ENCODE peak calls at places on chromosomes 13 and 19, in ten cellular contexts. T is fibroblast of the aortic adventitia, U is PC-3, A is lower leg skin, H is heart right ventricle, M is fibroblast of pulmonary artery, E is B cell, Z is esophagus muscularis mucosa, X is omental fat pad, L is mesothelial cell of epicardium. B is an unnamed sample.

GRCh38 chr13:45798851-45799250 is 52.7 kb downstream of the SIAH3 start:
- DNase-seq in T (no peak), U (no peak), A (no peak), H (no peak), M (no peak), E (no peak), Z (no peak), X (no peak), L (no peak), B (no peak)

GRCh38 chr13:44393391-44393790 is 19.8 kb downstream of the SERP2 start:
- DNase-seq in T (no peak), U (no peak), A (no peak), H (no peak), M (no peak), E (no peak), Z (no peak), X (no peak), L (no peak), B (no peak)

GRCh38 chr19:46503848-46504453 is 8.3 kb upstream of the PNMA8B start:
- DNase-seq in T (no peak), U (no peak), A (no peak), H (no peak), M (no peak), E (no peak), Z (no peak), X (no peak), L (no peak), B (no peak)

GRCh38 chr13:66506979-66507378 is 723.2 kb downstream of the PCDH9 start:
- DNase-seq in T (no peak), U (no peak), A (no peak), H (no peak), M (no peak), E (no peak), Z (no peak), X (no peak), L (no peak), B (no peak)

GRCh38 chr19:14369399-14370168 is 11.7 kb upstream of the ADGRE5 start:
- DNase-seq in T (peak), U (no peak), A (no peak), H (no peak), M (peak), E (peak), Z (no peak), X (no peak), L (no peak), B (no peak)

GRCh38 chr13:93963266-93964131 is 516.0 kb downstream of the DCT start:
- DNase-seq in T (peak), U (peak), A (no peak), H (no peak), M (peak), E (no peak), Z (no peak), X (no peak), L (no peak), B (no peak)

GRCh38 chr19:45994456-45994988 is 745 bp upstream of the CCDC61 start:
- DNase-seq in T (no peak), U (no peak), A (no peak), H (no peak), M (peak), E (no peak), Z (no peak), X (no peak), L (no peak), B (no peak)

GRCh38 chr13:34959489-34959888 is 17.4 kb downstream of the NBEA start:
- DNase-seq in T (no peak), U (no peak), A (no peak), H (no peak), M (no peak), E (no peak), Z (no peak), X (no peak), L (no peak), B (no peak)

GRCh38 chr13:77859450-77859849 is 59.2 kb downstream of the EDNRB start:
- DNase-seq in T (peak), U (no peak), A (no peak), H (no peak), M (peak), E (no peak), Z (no peak), X (no peak), L (no peak), B (no peak)

GRCh38 chr19:43634516-43634876 is 5.2 kb downstream of the CADM4 start:
- DNase-seq in T (no peak), U (no peak), A (no peak), H (no peak), M (no peak), E (no peak), Z (no peak), X (no peak), L (no peak), B (no peak)

GRCh38 chr19:33797821-33798633 is 1.4 kb downstream of the KCTD15 start:
- DNase-seq in T (no peak), U (no peak), A (no peak), H (peak), M (peak), E (no peak), Z (no peak), X (no peak), L (no peak), B (no peak)

GRCh38 chr19:1081301-1082164 is 13.6 kb downstream of the POLR2E start:
- DNase-seq in T (no peak), U (no peak), A (no peak), H (peak), M (no peak), E (no peak), Z (no peak), X (no peak), L (no peak), B (no peak)

GRCh38 chr13:47005761-47006414 is 109.0 kb upstream of the HTR2A start:
- DNase-seq in T (no peak), U (peak), A (no peak), H (no peak), M (no peak), E (no peak), Z (no peak), X (no peak), L (no peak), B (no peak)

GRCh38 chr13:109745060-109745459 is 41.3 kb downstream of the IRS2 start:
- DNase-seq in T (no peak), U (no peak), A (no peak), H (no peak), M (no peak), E (no peak), Z (no peak), X (no peak), L (no peak), B (no peak)
- TF ChIP-seq CTCF in T (no peak), U (no peak), A (no peak), H (no peak), M (no peak), E (no peak), Z (no peak), X (no peak), L (no peak), B (no peak)

GRCh38 chr19:32611161-32611560 is 30.2 kb downstream of the PDCD5 start:
- DNase-seq in T (no peak), U (no peak), A (no peak), H (no peak), M (no peak), E (no peak), Z (no peak), X (no peak), L (no peak), B (no peak)
- TF ChIP-seq CTCF in T (no peak), U (no peak), A (no peak), H (no peak), M (no peak), E (no peak), Z (no peak), X (no peak), L (no peak), B (no peak)

GRCh38 chr19:2523630-2524311 is 47.8 kb downstream of the GADD45B start:
- DNase-seq in T (peak), U (no peak), A (no peak), H (no peak), M (peak), E (no peak), Z (no peak), X (no peak), L (no peak), B (no peak)
- TF ChIP-seq CTCF in T (peak), U (no peak), A (no peak), H (no peak), M (peak), E (no peak), Z (no peak), X (no peak), L (peak), B (peak)

DNA sequence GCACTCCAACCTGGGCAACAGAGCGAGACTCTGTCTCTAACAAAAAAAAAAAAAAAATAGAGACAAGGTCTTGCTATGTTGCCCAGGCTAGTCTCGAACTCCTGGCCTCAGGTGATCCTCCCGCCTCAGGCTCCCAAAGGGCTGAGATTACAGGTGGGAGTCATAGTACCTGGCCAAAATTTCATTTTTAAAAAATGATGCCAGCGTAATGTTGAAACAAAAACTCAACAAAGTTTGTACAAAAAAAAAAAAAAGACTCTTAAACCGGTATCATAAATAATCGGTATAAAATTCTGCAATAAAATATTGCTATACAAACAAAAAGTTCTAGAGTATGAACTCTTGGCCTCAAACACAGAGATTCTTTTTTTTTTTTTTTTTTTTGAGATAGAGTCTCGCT is 3.5 kb downstream of the GMFG start:
- DNase-seq in T (no peak), U (no peak), A (no peak), H (no peak), M (no peak), E (no peak), Z (no peak), X (no peak), L (no peak), B (no peak)
- TF ChIP-seq CTCF in T (no peak), U (no peak), A (no peak), H (no peak), M (no peak), E (no peak), Z (no peak), X (no peak), L (no peak), B (no peak)

GRCh38 chr19:32041681-32042292 is 303.6 kb upstream of the ZNF507 start:
- DNase-seq in T (peak), U (no peak), A (no peak), H (peak), M (peak), E (no peak), Z (no peak), X (no peak), L (peak), B (peak)
- TF ChIP-seq CTCF in T (peak), U (peak), A (no peak), H (peak), M (peak), E (no peak), Z (peak), X (no peak), L (peak), B (peak)

DNA sequence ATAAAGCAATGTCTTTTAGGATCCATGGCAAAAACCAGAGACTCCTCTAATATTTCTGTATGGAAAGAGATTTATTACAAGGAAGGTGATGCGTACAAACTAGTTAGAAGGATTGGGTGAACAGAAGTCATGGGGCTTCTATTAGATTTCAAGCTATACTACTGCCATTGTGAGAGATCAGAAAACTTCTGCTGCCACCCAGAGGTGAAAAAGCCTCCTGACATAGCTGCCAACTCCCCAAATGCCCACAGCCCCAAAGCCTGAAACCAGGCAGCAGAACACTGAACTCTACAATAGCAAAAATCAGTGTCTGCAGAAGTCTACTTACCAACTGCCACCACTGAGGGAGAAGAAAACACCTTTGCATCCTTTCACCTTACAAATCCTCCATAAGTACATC is 379.0 kb upstream of the MIR17HG start:
- DNase-seq in T (no peak), U (peak), A (no peak), H (no peak), M (peak), E (no peak), Z (no peak), X (no peak), L (no peak), B (no peak)
- TF ChIP-seq CTCF in T (no peak), U (peak), A (no peak), H (peak), M (peak), E (no peak), Z (no peak), X (no peak), L (no peak), B (peak)

DNA sequence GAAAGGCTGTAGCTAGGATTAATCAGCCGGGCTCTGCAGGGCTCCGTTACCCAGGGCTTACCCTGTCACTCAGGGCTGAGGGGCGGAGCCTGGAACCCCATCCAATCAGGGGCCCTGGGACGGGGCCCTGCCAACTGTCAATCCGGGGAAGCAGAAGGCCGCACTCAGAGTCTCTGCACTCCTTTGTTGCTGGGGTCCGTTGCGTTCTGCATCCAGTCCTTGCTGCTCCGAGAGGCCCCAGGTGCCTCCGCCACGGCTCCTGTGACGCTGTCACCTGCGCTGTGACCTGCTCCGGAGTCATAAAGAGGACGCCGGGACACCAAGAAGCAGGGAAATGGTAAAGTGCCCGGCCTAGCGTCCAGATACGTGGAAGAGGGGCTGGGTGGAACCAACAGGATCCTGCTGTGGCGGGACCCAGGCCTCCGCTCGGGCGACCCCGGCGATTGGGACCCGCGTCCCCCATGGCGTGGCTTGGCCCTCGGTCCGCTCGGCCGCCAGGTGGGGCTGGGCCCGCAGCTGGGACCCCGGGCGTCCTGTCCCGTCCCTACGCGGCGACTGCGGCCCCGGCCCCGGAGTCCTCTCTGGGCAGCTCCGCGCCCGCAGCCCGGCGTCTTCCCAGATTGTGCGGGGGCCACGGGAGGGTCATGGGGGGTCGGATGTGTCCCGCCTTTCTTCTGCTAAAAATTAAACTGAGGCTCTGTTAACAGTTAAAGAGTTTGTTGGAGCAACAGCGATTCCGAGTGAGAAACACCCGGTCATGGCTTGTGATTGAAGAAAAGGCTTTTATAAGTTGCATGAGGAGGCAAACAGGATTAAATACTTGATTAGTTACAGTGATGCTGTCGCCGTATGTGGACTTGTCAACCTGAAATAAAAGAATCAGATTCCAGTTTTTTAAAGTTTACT is at the start of gene ZNF491:
- DNase-seq in T (peak), U (peak), A (peak), H (peak), M (peak), E (peak), Z (peak), X (peak), L (peak), B (peak)
- TF ChIP-seq CTCF in T (no peak), U (peak), A (no peak), H (peak), M (no peak), E (no peak), Z (peak), X (no peak), L (peak), B (peak)

GRCh38 chr13:29319451-29319850 is 276.0 kb downstream of the SLC7A1 start:
- DNase-seq in T (no peak), U (no peak), A (no peak), H (no peak), M (no peak), E (no peak), Z (no peak), X (no peak), L (no peak), B (no peak)
- TF ChIP-seq CTCF in T (no peak), U (no peak), A (no peak), H (no peak), M (no peak), E (no peak), Z (no peak), X (no peak), L (no peak), B (no peak)

GRCh38 chr13:112962396-112962795 is 6.6 kb upstream of the MCF2L start:
- DNase-seq in T (no peak), U (no peak), A (no peak), H (no peak), M (no peak), E (no peak), Z (no peak), X (no peak), L (no peak), B (no peak)
- TF ChIP-seq CTCF in T (no peak), U (no peak), A (no peak), H (no peak), M (no peak), E (no peak), Z (no peak), X (no peak), L (no peak), B (no peak)

B was measured in progenitor cell of endocrine pancreas.